ENCODE peak calls at places on chromosomes 11 and 22, in nine cellular contexts. One of them, this sample, is unnamed.

GRCh38 chr11:69702239-69702668 is 1.6 kb downstream of the FGF19 start:
- DNase-seq in H9: peak; percentile 89
- DNase-seq in GM12865: no peak
- DNase-seq in lower leg skin: no peak
- DNase-seq in cardiac muscle cell: no peak
- DNase-seq in Peyer's patch: no peak
- DNase-seq in endodermal cell: peak; percentile 83
- DNase-seq in MM.1S: no peak
- DNase-seq in IMR-90: no peak
- DNase-seq in this sample: no peak

GRCh38 chr22:29205598-29206371 is at the start of gene EMID1:
- DNase-seq in lower leg skin: no peak
- DNase-seq in MM.1S: peak; percentile 53
- DNase-seq in IMR-90: peak; percentile 9
- DNase-seq in Peyer's patch: no peak
- DNase-seq in endodermal cell: peak; percentile 85
- DNase-seq in cardiac muscle cell: peak; percentile 43
- DNase-seq in GM12865: peak; percentile 53
- DNase-seq in H9: peak; percentile 62
- DNase-seq in this sample: no peak

GRCh38 chr11:79441159-79441875 is 487 bp upstream of the TENM4 start:
- DNase-seq in Peyer's patch: no peak
- DNase-seq in lower leg skin: no peak
- DNase-seq in endodermal cell: peak; percentile 76
- DNase-seq in IMR-90: peak; percentile 58
- DNase-seq in cardiac muscle cell: no peak
- DNase-seq in H9: peak; percentile 35
- DNase-seq in GM12865: no peak
- DNase-seq in MM.1S: no peak
- DNase-seq in this sample: no peak

GRCh38 chr11:116687458-116688201 is 85.2 kb downstream of the BUD13 start:
- DNase-seq in cardiac muscle cell: no peak
- DNase-seq in IMR-90: no peak
- DNase-seq in Peyer's patch: no peak
- DNase-seq in H9: peak; percentile 92
- DNase-seq in lower leg skin: no peak
- DNase-seq in MM.1S: no peak
- DNase-seq in GM12865: no peak
- DNase-seq in endodermal cell: peak; percentile 93
- DNase-seq in this sample: no peak

GRCh38 chr11:111586305-111586915 is 15.8 kb upstream of the SIK2 start:
- DNase-seq in MM.1S: peak; percentile 64
- DNase-seq in lower leg skin: no peak
- DNase-seq in H9: no peak
- DNase-seq in GM12865: peak; percentile 70
- DNase-seq in IMR-90: peak; percentile 66
- DNase-seq in cardiac muscle cell: peak; percentile 69
- DNase-seq in endodermal cell: no peak
- DNase-seq in Peyer's patch: no peak
- DNase-seq in this sample: peak; percentile 57

GRCh38 chr22:29584975-29585374 is 4.1 kb upstream of the NIPSNAP1 start:
- DNase-seq in endodermal cell: no peak
- DNase-seq in MM.1S: no peak
- DNase-seq in H9: no peak
- DNase-seq in IMR-90: no peak
- DNase-seq in Peyer's patch: no peak
- DNase-seq in GM12865: no peak
- DNase-seq in cardiac muscle cell: no peak
- DNase-seq in lower leg skin: no peak
- DNase-seq in this sample: no peak

GRCh38 chr11:33500865-33501479 is 199.7 kb downstream of the C11orf91 start:
- DNase-seq in MM.1S: peak; percentile 12
- DNase-seq in Peyer's patch: no peak
- DNase-seq in endodermal cell: peak; percentile 78
- DNase-seq in H9: no peak
- DNase-seq in lower leg skin: no peak
- DNase-seq in IMR-90: peak; percentile 65
- DNase-seq in cardiac muscle cell: peak; percentile 60
- DNase-seq in GM12865: no peak
- DNase-seq in this sample: no peak

GRCh38 chr22:28346308-28346707 is 333.3 kb downstream of the TTC28 start:
- DNase-seq in Peyer's patch: no peak
- DNase-seq in MM.1S: no peak
- DNase-seq in H9: no peak
- DNase-seq in lower leg skin: no peak
- DNase-seq in cardiac muscle cell: no peak
- DNase-seq in GM12865: no peak
- DNase-seq in endodermal cell: no peak
- DNase-seq in IMR-90: no peak
- DNase-seq in this sample: no peak

GRCh38 chr11:65334696-65335295 is 1.1 kb downstream of the DPF2 start:
- DNase-seq in lower leg skin: no peak
- DNase-seq in IMR-90: no peak
- DNase-seq in H9: no peak
- DNase-seq in GM12865: no peak
- DNase-seq in Peyer's patch: no peak
- DNase-seq in cardiac muscle cell: no peak
- DNase-seq in endodermal cell: no peak
- DNase-seq in MM.1S: no peak
- DNase-seq in this sample: no peak

GRCh38 chr11:57502870-57503269 is 12.6 kb downstream of the SLC43A1 start:
- DNase-seq in cardiac muscle cell: no peak
- DNase-seq in MM.1S: no peak
- DNase-seq in Peyer's patch: no peak
- DNase-seq in H9: no peak
- DNase-seq in IMR-90: no peak
- DNase-seq in GM12865: no peak
- DNase-seq in lower leg skin: no peak
- DNase-seq in endodermal cell: no peak
- DNase-seq in this sample: no peak

GRCh38 chr11:115317428-115318185 is 186.6 kb downstream of the CADM1 start:
- DNase-seq in endodermal cell: no peak
- DNase-seq in cardiac muscle cell: no peak
- DNase-seq in Peyer's patch: no peak
- DNase-seq in lower leg skin: no peak
- DNase-seq in MM.1S: no peak
- DNase-seq in GM12865: no peak
- DNase-seq in H9: no peak
- DNase-seq in IMR-90: peak; percentile 52
- DNase-seq in this sample: no peak

GRCh38 chr11:35980646-35981402 is 37.0 kb downstream of the LDLRAD3 start:
- DNase-seq in Peyer's patch: no peak
- DNase-seq in IMR-90: peak; percentile 55
- DNase-seq in lower leg skin: no peak
- DNase-seq in endodermal cell: no peak
- DNase-seq in GM12865: peak; percentile 11
- DNase-seq in H9: no peak
- DNase-seq in cardiac muscle cell: peak; percentile 58
- DNase-seq in MM.1S: no peak
- DNase-seq in this sample: no peak

GRCh38 chr11:83033972-83034672 is 37.6 kb downstream of the RAB30 start:
- DNase-seq in Peyer's patch: no peak
- DNase-seq in GM12865: peak; percentile 31
- DNase-seq in lower leg skin: peak; percentile 54
- DNase-seq in cardiac muscle cell: peak; percentile 78
- DNase-seq in MM.1S: peak; percentile 61
- DNase-seq in H9: no peak
- DNase-seq in endodermal cell: peak; percentile 66
- DNase-seq in IMR-90: peak; percentile 71
- DNase-seq in this sample: no peak

GRCh38 chr11:101448881-101449442 is 134.8 kb downstream of the TRPC6 start:
- DNase-seq in MM.1S: no peak
- DNase-seq in Peyer's patch: no peak
- DNase-seq in H9: no peak
- DNase-seq in cardiac muscle cell: no peak
- DNase-seq in GM12865: no peak
- DNase-seq in endodermal cell: no peak
- DNase-seq in IMR-90: no peak
- DNase-seq in lower leg skin: no peak
- DNase-seq in this sample: no peak

GRCh38 chr22:36606114-36606513 is 77.1 kb upstream of the EIF3D start:
- DNase-seq in Peyer's patch: no peak
- DNase-seq in H9: no peak
- DNase-seq in cardiac muscle cell: no peak
- DNase-seq in IMR-90: no peak
- DNase-seq in lower leg skin: no peak
- DNase-seq in GM12865: no peak
- DNase-seq in MM.1S: no peak
- DNase-seq in endodermal cell: peak; percentile 37
- DNase-seq in this sample: no peak

GRCh38 chr11:124898711-124899110 is 1.0 kb upstream of the ROBO4 start:
- DNase-seq in MM.1S: no peak
- DNase-seq in lower leg skin: no peak
- DNase-seq in endodermal cell: peak; percentile 65
- DNase-seq in IMR-90: no peak
- DNase-seq in GM12865: no peak
- DNase-seq in H9: peak; percentile 51
- DNase-seq in cardiac muscle cell: peak; percentile 91
- DNase-seq in Peyer's patch: no peak
- DNase-seq in this sample: no peak

GRCh38 chr11:96704847-96705246 is 315.0 kb downstream of the JRKL start:
- DNase-seq in IMR-90: no peak
- DNase-seq in GM12865: no peak
- DNase-seq in Peyer's patch: no peak
- DNase-seq in MM.1S: no peak
- DNase-seq in H9: no peak
- DNase-seq in endodermal cell: no peak
- DNase-seq in lower leg skin: no peak
- DNase-seq in cardiac muscle cell: peak; percentile 39
- DNase-seq in this sample: no peak

GRCh38 chr11:92415246-92415645 is 190.6 kb downstream of the FAT3 start:
- DNase-seq in GM12865: no peak
- DNase-seq in lower leg skin: no peak
- DNase-seq in cardiac muscle cell: no peak
- DNase-seq in IMR-90: no peak
- DNase-seq in MM.1S: no peak
- DNase-seq in Peyer's patch: no peak
- DNase-seq in H9: no peak
- DNase-seq in endodermal cell: no peak
- DNase-seq in this sample: no peak

GRCh38 chr11:61853698-61854169 is 25.6 kb downstream of the FADS2 start:
- DNase-seq in IMR-90: no peak
- DNase-seq in endodermal cell: no peak
- DNase-seq in GM12865: no peak
- DNase-seq in H9: peak; percentile 26
- DNase-seq in Peyer's patch: no peak
- DNase-seq in lower leg skin: no peak
- DNase-seq in MM.1S: no peak
- DNase-seq in cardiac muscle cell: no peak
- DNase-seq in this sample: no peak

GRCh38 chr11:9203715-9204311 is 61.3 kb downstream of the DENND5A start:
- DNase-seq in H9: peak; percentile 41
- DNase-seq in cardiac muscle cell: no peak
- DNase-seq in Peyer's patch: no peak
- DNase-seq in GM12865: peak; percentile 29
- DNase-seq in endodermal cell: peak; percentile 71
- DNase-seq in MM.1S: no peak
- DNase-seq in IMR-90: no peak
- DNase-seq in lower leg skin: no peak
- DNase-seq in this sample: no peak
- TF ChIP-seq CTCF in H9: peak; percentile 52
- TF ChIP-seq CTCF in cardiac muscle cell: peak; percentile 5
- TF ChIP-seq CTCF in Peyer's patch: no peak
- TF ChIP-seq CTCF in GM12865: peak; percentile 18
- TF ChIP-seq CTCF in endodermal cell: peak; percentile 71
- TF ChIP-seq CTCF in MM.1S: peak; percentile 28
- TF ChIP-seq CTCF in IMR-90: peak; percentile 14
- TF ChIP-seq CTCF in lower leg skin: no peak
- TF ChIP-seq CTCF in this sample: no peak

GRCh38 chr11:118290923-118291322 is 13.6 kb upstream of the CD3E start:
- DNase-seq in GM12865: peak; percentile 48
- DNase-seq in lower leg skin: peak; percentile 46
- DNase-seq in endodermal cell: peak; percentile 73
- DNase-seq in H9: peak; percentile 45
- DNase-seq in IMR-90: no peak
- DNase-seq in cardiac muscle cell: peak; percentile 31
- DNase-seq in Peyer's patch: no peak
- DNase-seq in MM.1S: no peak
- DNase-seq in this sample: no peak
- TF ChIP-seq CTCF in GM12865: peak; percentile 41
- TF ChIP-seq CTCF in lower leg skin: no peak
- TF ChIP-seq CTCF in endodermal cell: peak; percentile 67
- TF ChIP-seq CTCF in H9: peak; percentile 63
- TF ChIP-seq CTCF in IMR-90: no peak
- TF ChIP-seq CTCF in cardiac muscle cell: peak; percentile 28
- TF ChIP-seq CTCF in Peyer's patch: peak; percentile 84
- TF ChIP-seq CTCF in MM.1S: peak; percentile 25
- TF ChIP-seq CTCF in this sample: peak; percentile 42

DNA sequence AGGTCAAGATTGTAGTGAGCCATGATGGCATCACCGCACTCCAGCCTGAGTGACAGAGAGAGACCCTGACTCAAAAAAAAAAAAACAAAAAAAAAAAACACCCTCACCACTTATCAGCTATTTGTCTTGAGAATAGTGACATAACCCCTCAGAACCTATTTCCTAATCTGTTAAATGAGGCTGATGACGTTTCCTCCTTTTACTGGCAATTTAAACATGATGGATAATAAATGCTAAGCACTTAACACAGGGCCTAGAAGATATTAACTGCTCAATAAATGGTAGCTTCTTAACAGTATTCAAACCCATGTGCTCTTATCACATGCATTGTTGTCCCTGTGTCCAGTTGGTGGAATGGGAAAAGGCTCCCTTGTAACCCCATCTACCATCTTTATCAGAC is 34.6 kb downstream of the LIMK2 start:
- DNase-seq in endodermal cell: no peak
- DNase-seq in IMR-90: no peak
- DNase-seq in lower leg skin: no peak
- DNase-seq in Peyer's patch: no peak
- DNase-seq in H9: no peak
- DNase-seq in GM12865: no peak
- DNase-seq in cardiac muscle cell: no peak
- DNase-seq in MM.1S: no peak
- DNase-seq in this sample: no peak
- TF ChIP-seq CTCF in endodermal cell: no peak
- TF ChIP-seq CTCF in IMR-90: no peak
- TF ChIP-seq CTCF in lower leg skin: no peak
- TF ChIP-seq CTCF in Peyer's patch: no peak
- TF ChIP-seq CTCF in H9: no peak
- TF ChIP-seq CTCF in GM12865: no peak
- TF ChIP-seq CTCF in cardiac muscle cell: no peak
- TF ChIP-seq CTCF in MM.1S: no peak
- TF ChIP-seq CTCF in this sample: no peak

DNA sequence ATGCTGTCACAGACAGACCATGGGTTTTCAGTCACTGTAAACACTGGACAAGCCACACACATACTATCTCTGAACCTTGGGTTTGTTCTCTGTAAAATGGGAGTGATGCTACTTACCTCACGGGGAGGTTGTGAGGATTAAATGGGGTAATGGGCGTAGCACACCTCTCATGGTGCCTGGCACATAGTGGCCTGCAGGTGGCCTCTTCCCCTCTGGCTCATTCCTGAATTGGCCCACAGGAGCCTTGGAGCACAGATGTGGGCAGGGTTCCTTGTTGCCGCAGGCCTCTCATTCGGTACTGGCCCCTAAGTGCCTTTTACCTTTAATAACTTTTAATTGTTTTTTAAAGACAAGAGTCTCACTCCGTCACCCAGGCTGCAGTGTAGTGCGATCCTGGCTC is 11.7 kb downstream of the MICAL2 start:
- DNase-seq in Peyer's patch: no peak
- DNase-seq in endodermal cell: peak; percentile 84
- DNase-seq in cardiac muscle cell: no peak
- DNase-seq in lower leg skin: no peak
- DNase-seq in H9: peak; percentile 74
- DNase-seq in IMR-90: no peak
- DNase-seq in MM.1S: no peak
- DNase-seq in GM12865: peak; percentile 26
- DNase-seq in this sample: no peak
- TF ChIP-seq CTCF in Peyer's patch: peak; percentile 48
- TF ChIP-seq CTCF in endodermal cell: peak; percentile 86
- TF ChIP-seq CTCF in cardiac muscle cell: peak; percentile 49
- TF ChIP-seq CTCF in lower leg skin: no peak
- TF ChIP-seq CTCF in H9: peak; percentile 77
- TF ChIP-seq CTCF in IMR-90: peak; percentile 36
- TF ChIP-seq CTCF in MM.1S: peak; percentile 32
- TF ChIP-seq CTCF in GM12865: peak; percentile 39
- TF ChIP-seq CTCF in this sample: no peak